ENCODE peak calls at places on chromosome 4, in seven cellular contexts. R, S, V, U, H, E and Y are unnamed samples.

GRCh38 chr4:140305053-140305452 is 68.4 kb upstream of the SCOC start:
- DNase-seq in R (no peak), S (no peak), V (no peak), U (no peak), H (no peak), E (no peak), Y (no peak)

GRCh38 chr4:57233391-57233790 is 123.2 kb upstream of the IGFBP7 start:
- DNase-seq in R (peak; percentile 28), S (no peak), V (no peak), U (no peak), H (peak; percentile 82), E (no peak), Y (no peak)

GRCh38 chr4:138399041-138399440 is 156.9 kb upstream of the SLC7A11 start:
- DNase-seq in R (no peak), S (no peak), V (no peak), U (no peak), H (no peak), E (no peak), Y (no peak)

GRCh38 chr4:4376074-4376473 is 10.8 kb upstream of the NSG1 start:
- DNase-seq in R (no peak), S (no peak), V (no peak), U (no peak), H (no peak), E (no peak), Y (no peak)

GRCh38 chr4:53227451-53227850 is 138.4 kb downstream of the SCFD2 start:
- DNase-seq in R (no peak), S (no peak), V (no peak), U (no peak), H (no peak), E (no peak), Y (no peak)

GRCh38 chr4:3010998-3011397 is 47.6 kb downstream of the GRK4 start:
- DNase-seq in R (peak; percentile 78), S (no peak), V (no peak), U (no peak), H (peak; percentile 67), E (peak; percentile 78), Y (no peak)

GRCh38 chr4:56240554-56241190 is 146.6 kb downstream of the AASDH start:
- DNase-seq in R (no peak), S (no peak), V (no peak), U (no peak), H (peak; percentile 38), E (no peak), Y (no peak)

GRCh38 chr4:77433102-77433733 is 172.4 kb upstream of the CXCL13 start:
- DNase-seq in R (peak; percentile 2), S (peak; percentile 65), V (no peak), U (peak; percentile 39), H (peak; percentile 32), E (peak; percentile 5), Y (peak; percentile 30)

GRCh38 chr4:16626945-16627344 is 271.5 kb downstream of the LDB2 start:
- DNase-seq in R (peak; percentile 98), S (peak; percentile 25), V (no peak), U (no peak), H (peak; percentile 95), E (peak; percentile 4), Y (no peak)

GRCh38 chr4:2871911-2872310 is 28.3 kb downstream of the ADD1 start:
- DNase-seq in R (no peak), S (no peak), V (no peak), U (no peak), H (no peak), E (no peak), Y (no peak)

GRCh38 chr4:119750771-119751170 is 122.2 kb upstream of the PDE5A start:
- DNase-seq in R (peak; percentile 75), S (no peak), V (no peak), U (no peak), H (no peak), E (no peak), Y (no peak)

GRCh38 chr4:27176400-27176799 is 315.8 kb downstream of the STIM2 start:
- DNase-seq in R (peak; percentile 41), S (peak; percentile 84), V (no peak), U (peak; percentile 49), H (peak; percentile 15), E (no peak), Y (peak; percentile 30)

GRCh38 chr4:54998991-54999390 is 126.4 kb downstream of the KDR start:
- DNase-seq in R (peak; percentile 4), S (peak; percentile 52), V (no peak), U (no peak), H (peak; percentile 36), E (no peak), Y (no peak)

GRCh38 chr4:125115941-125116340 is 198.8 kb upstream of the FAT4 start:
- DNase-seq in R (peak; percentile 94), S (no peak), V (no peak), U (no peak), H (peak; percentile 71), E (peak; percentile 27), Y (no peak)

GRCh38 chr4:166734797-166735196 is 499.5 kb downstream of the SPOCK3 start:
- DNase-seq in R (no peak), S (no peak), V (no peak), U (no peak), H (no peak), E (no peak), Y (no peak)
- H2BK120ac ChIP-seq in R (no peak overlapping the region), S (no peak overlapping the region), V (no peak overlapping the region), U (no peak overlapping the region), H (no peak overlapping the region), E (no peak overlapping the region), Y (no peak overlapping the region)

DNA sequence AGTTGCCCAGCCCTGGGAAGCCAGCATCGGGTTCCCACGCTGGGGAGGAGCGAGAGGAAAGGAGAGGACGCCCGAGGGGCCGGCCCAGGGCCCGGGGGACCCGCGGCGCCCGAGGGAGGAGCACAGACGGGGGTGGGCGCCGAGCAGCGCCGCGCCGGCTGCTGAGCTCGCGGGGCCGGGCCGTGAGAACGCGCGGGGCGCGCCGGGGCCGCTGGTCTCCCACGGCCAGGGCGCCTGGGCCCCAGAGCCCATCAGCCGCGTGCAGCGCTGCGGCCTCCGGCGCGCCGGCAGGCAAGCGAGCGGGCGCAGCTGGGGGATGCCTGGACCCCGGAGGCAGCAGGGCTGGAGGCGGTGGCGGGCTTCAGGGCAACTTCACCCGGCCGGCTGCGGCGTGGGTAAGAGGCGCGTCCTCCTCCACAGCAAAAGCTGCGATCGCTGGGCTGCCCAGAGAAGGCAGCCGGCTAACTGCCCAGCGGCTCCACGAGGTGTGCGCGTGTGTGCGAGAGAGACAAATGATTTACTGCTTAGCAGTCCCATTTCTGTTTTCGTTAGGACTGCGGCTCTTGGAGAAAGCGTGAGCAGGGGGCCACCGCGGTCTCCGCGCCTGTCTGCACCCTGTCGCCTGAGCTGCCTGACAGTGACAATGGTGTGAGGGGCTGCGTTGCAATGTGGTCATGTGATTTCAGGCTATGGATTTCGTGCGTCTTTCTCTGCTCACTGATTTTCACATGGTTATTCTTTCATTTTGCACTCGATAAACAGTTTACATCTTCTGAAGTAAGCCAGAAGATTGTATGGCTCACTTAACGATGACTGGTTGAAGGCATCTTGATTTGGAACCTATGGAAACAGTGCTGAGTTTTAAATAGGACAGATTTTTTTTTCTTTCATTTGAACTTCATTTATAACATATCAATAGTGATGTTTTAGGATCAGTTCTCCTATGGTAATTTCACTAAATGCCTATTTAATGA is 1.2 kb downstream of the GUCY1A1 start:
- DNase-seq in R (peak; percentile 27), S (peak; percentile 23), V (no peak), U (peak; percentile 46), H (peak; percentile 59), E (no peak), Y (peak; percentile 53)
- H3K27ac ChIP-seq in R (peak overlapping the region; percentile 36), S (no peak overlapping the region), V (no peak overlapping the region), U (no peak overlapping the region), H (no peak overlapping the region), E (peak overlapping the region; percentile 76), Y (peak overlapping the region; percentile 42)

GRCh38 chr4:186118582-186118981 is 14.1 kb downstream of the FAM149A start:
- DNase-seq in R (no peak), S (no peak), V (no peak), U (no peak), H (no peak), E (no peak), Y (no peak)
- H2BK120ac ChIP-seq in R (no peak overlapping the region), S (no peak overlapping the region), V (no peak overlapping the region), U (no peak overlapping the region), H (no peak overlapping the region), E (no peak overlapping the region), Y (no peak overlapping the region)

GRCh38 chr4:89906316-89906715 is 11.7 kb downstream of the MMRN1 start:
- DNase-seq in R (no peak), S (no peak), V (no peak), U (no peak), H (no peak), E (no peak), Y (no peak)
- H3K27ac ChIP-seq in R (no peak overlapping the region), S (no peak overlapping the region), V (no peak overlapping the region), U (no peak overlapping the region), H (no peak overlapping the region), E (no peak overlapping the region), Y (no peak overlapping the region)

GRCh38 chr4:166675411-166675810 is 558.9 kb downstream of the SPOCK3 start:
- DNase-seq in R (no peak), S (no peak), V (no peak), U (no peak), H (peak; percentile 88), E (no peak), Y (no peak)

DNA sequence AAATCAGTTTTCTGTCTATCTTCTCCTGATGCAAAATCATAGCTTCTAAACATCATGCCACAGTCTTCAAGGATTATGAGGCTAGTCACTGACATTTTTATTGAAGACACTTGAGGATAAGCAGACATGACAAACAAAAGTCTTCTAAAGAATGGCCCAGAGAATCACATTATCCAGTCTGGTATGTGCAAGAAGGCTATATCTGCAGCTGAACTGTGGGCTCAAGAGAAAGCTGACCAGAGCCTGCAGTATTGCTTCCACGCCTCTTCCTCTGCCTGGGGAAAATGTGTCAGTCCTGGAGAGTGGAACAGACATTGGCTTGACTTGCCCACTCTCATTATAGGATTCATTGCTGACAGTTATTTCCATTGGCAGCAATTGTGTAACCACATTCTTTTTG is 553.5 kb downstream of the SPOCK3 start:
- DNase-seq in R (no peak), S (no peak), V (no peak), U (no peak), H (peak; percentile 74), E (no peak), Y (no peak)
- H2BK120ac ChIP-seq in R (no peak overlapping the region), S (no peak overlapping the region), V (no peak overlapping the region), U (no peak overlapping the region), H (no peak overlapping the region), E (no peak overlapping the region), Y (no peak overlapping the region)

DNA sequence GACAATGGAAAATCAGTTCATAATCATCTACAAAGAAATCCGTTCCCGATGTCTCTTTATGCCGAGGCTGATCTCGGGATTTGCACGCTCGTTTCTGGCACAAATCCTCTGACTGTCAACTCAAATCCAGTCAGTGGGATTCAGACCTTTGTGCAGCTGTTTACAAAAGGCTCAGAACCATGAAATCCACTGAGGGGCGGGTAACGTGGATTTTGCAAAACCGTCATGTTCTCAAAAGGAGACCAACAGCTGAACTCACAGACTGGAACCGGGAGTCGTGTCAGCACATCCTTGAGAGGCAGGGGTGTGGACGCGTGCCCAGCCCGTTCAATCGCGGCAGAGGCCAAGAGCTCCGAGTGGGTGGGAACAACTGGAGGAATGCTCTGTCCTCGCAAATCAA is 46.4 kb downstream of the ACOX3 start:
- DNase-seq in R (peak; percentile 31), S (no peak), V (no peak), U (no peak), H (no peak), E (no peak), Y (peak; percentile 36)
- H3K27ac ChIP-seq in R (no peak overlapping the region), S (no peak overlapping the region), V (no peak overlapping the region), U (no peak overlapping the region), H (peak overlapping the region; percentile 70), E (no peak overlapping the region), Y (peak overlapping the region; percentile 63)